ENCODE peak calls at places on chromosomes 3 and 15, in ten cellular contexts. One of them, this sample, is unnamed.

GRCh38 chr15:49627407-49627877 is 6.6 kb downstream of the DTWD1 start:
- DNase-seq in right atrium auricular region: no peak
- DNase-seq in fibroblast of pulmonary artery: peak; percentile 71
- DNase-seq in Caco-2: no peak
- DNase-seq in lower lobe of right lung: no peak
- DNase-seq in bronchial epithelial cell: peak; percentile 91
- DNase-seq in BE2C: no peak
- DNase-seq in fibroblast of mammary gland: peak; percentile 73
- DNase-seq in gastrocnemius medialis: no peak
- DNase-seq in body of pancreas: no peak
- DNase-seq in this sample: peak; percentile 93

GRCh38 chr3:71160800-71161546 is 422.6 kb downstream of the FOXP1 start:
- DNase-seq in right atrium auricular region: no peak
- DNase-seq in body of pancreas: no peak
- DNase-seq in fibroblast of pulmonary artery: no peak
- DNase-seq in Caco-2: no peak
- DNase-seq in gastrocnemius medialis: no peak
- DNase-seq in bronchial epithelial cell: peak; percentile 79
- DNase-seq in lower lobe of right lung: no peak
- DNase-seq in BE2C: no peak
- DNase-seq in fibroblast of mammary gland: peak; percentile 40
- DNase-seq in this sample: no peak

GRCh38 chr3:151283907-151284461 is 5.6 kb upstream of the P2RY14 start:
- DNase-seq in bronchial epithelial cell: peak; percentile 73
- DNase-seq in fibroblast of pulmonary artery: peak; percentile 77
- DNase-seq in BE2C: no peak
- DNase-seq in fibroblast of mammary gland: peak; percentile 64
- DNase-seq in Caco-2: peak; percentile 30
- DNase-seq in lower lobe of right lung: no peak
- DNase-seq in body of pancreas: peak; percentile 37
- DNase-seq in gastrocnemius medialis: no peak
- DNase-seq in right atrium auricular region: no peak
- DNase-seq in this sample: peak; percentile 15

GRCh38 chr3:63519426-63519825 is 133.0 kb upstream of the SNTN start:
- DNase-seq in gastrocnemius medialis: no peak
- DNase-seq in fibroblast of mammary gland: peak; percentile 64
- DNase-seq in fibroblast of pulmonary artery: peak; percentile 6
- DNase-seq in Caco-2: no peak
- DNase-seq in lower lobe of right lung: no peak
- DNase-seq in BE2C: no peak
- DNase-seq in body of pancreas: no peak
- DNase-seq in bronchial epithelial cell: peak; percentile 40
- DNase-seq in right atrium auricular region: no peak
- DNase-seq in this sample: peak; percentile 15

GRCh38 chr3:140432176-140432753 is 245.6 kb upstream of the TRIM42 start:
- DNase-seq in gastrocnemius medialis: no peak
- DNase-seq in fibroblast of mammary gland: no peak
- DNase-seq in fibroblast of pulmonary artery: no peak
- DNase-seq in body of pancreas: no peak
- DNase-seq in bronchial epithelial cell: no peak
- DNase-seq in lower lobe of right lung: no peak
- DNase-seq in BE2C: peak; percentile 66
- DNase-seq in Caco-2: no peak
- DNase-seq in right atrium auricular region: peak; percentile 32
- DNase-seq in this sample: no peak

GRCh38 chr3:104537323-104537722 is 829.4 kb upstream of the ALCAM start:
- DNase-seq in bronchial epithelial cell: no peak
- DNase-seq in body of pancreas: no peak
- DNase-seq in BE2C: no peak
- DNase-seq in right atrium auricular region: no peak
- DNase-seq in fibroblast of mammary gland: no peak
- DNase-seq in gastrocnemius medialis: no peak
- DNase-seq in lower lobe of right lung: no peak
- DNase-seq in Caco-2: no peak
- DNase-seq in fibroblast of pulmonary artery: no peak
- DNase-seq in this sample: no peak

GRCh38 chr3:136070953-136071949 is 105.7 kb downstream of the PPP2R3A start:
- DNase-seq in Caco-2: peak; percentile 47
- DNase-seq in BE2C: no peak
- DNase-seq in lower lobe of right lung: no peak
- DNase-seq in fibroblast of mammary gland: peak; percentile 27
- DNase-seq in fibroblast of pulmonary artery: peak; percentile 87
- DNase-seq in right atrium auricular region: peak; percentile 70
- DNase-seq in bronchial epithelial cell: peak; percentile 13
- DNase-seq in gastrocnemius medialis: peak; percentile 25
- DNase-seq in body of pancreas: no peak
- DNase-seq in this sample: peak; percentile 29

GRCh38 chr15:72319985-72320671 is at the start of gene CELF6:
- DNase-seq in gastrocnemius medialis: peak; percentile 49
- DNase-seq in fibroblast of pulmonary artery: peak; percentile 81
- DNase-seq in lower lobe of right lung: peak; percentile 88
- DNase-seq in fibroblast of mammary gland: peak; percentile 66
- DNase-seq in body of pancreas: peak; percentile 85
- DNase-seq in bronchial epithelial cell: peak; percentile 33
- DNase-seq in right atrium auricular region: peak; percentile 81
- DNase-seq in BE2C: peak; percentile 99
- DNase-seq in Caco-2: peak; percentile 90
- DNase-seq in this sample: peak; percentile 60

GRCh38 chr15:87080547-87080946 is 1000.9 kb downstream of the AGBL1 start:
- DNase-seq in lower lobe of right lung: no peak
- DNase-seq in fibroblast of pulmonary artery: no peak
- DNase-seq in Caco-2: no peak
- DNase-seq in fibroblast of mammary gland: no peak
- DNase-seq in bronchial epithelial cell: no peak
- DNase-seq in gastrocnemius medialis: no peak
- DNase-seq in body of pancreas: no peak
- DNase-seq in BE2C: no peak
- DNase-seq in right atrium auricular region: no peak
- DNase-seq in this sample: no peak

GRCh38 chr3:129315386-129315991 is 36.8 kb downstream of the HMCES start:
- DNase-seq in BE2C: no peak
- DNase-seq in lower lobe of right lung: peak; percentile 76
- DNase-seq in body of pancreas: peak; percentile 46
- DNase-seq in fibroblast of pulmonary artery: peak; percentile 28
- DNase-seq in right atrium auricular region: no peak
- DNase-seq in gastrocnemius medialis: peak; percentile 46
- DNase-seq in Caco-2: peak; percentile 31
- DNase-seq in bronchial epithelial cell: no peak
- DNase-seq in fibroblast of mammary gland: no peak
- DNase-seq in this sample: peak; percentile 22

GRCh38 chr3:14846481-14846880 is 27.7 kb downstream of the FGD5 start:
- DNase-seq in body of pancreas: no peak
- DNase-seq in right atrium auricular region: no peak
- DNase-seq in Caco-2: no peak
- DNase-seq in gastrocnemius medialis: no peak
- DNase-seq in fibroblast of mammary gland: no peak
- DNase-seq in BE2C: no peak
- DNase-seq in lower lobe of right lung: no peak
- DNase-seq in fibroblast of pulmonary artery: no peak
- DNase-seq in bronchial epithelial cell: no peak
- DNase-seq in this sample: no peak

GRCh38 chr3:108414007-108414406 is 96.4 kb downstream of the MYH15 start:
- DNase-seq in Caco-2: no peak
- DNase-seq in fibroblast of mammary gland: no peak
- DNase-seq in body of pancreas: no peak
- DNase-seq in right atrium auricular region: no peak
- DNase-seq in fibroblast of pulmonary artery: no peak
- DNase-seq in bronchial epithelial cell: no peak
- DNase-seq in gastrocnemius medialis: no peak
- DNase-seq in BE2C: no peak
- DNase-seq in lower lobe of right lung: no peak
- DNase-seq in this sample: peak; percentile 71

GRCh38 chr15:63260786-63261185 is 16.6 kb upstream of the APH1B start:
- DNase-seq in bronchial epithelial cell: no peak
- DNase-seq in body of pancreas: no peak
- DNase-seq in BE2C: no peak
- DNase-seq in lower lobe of right lung: no peak
- DNase-seq in Caco-2: no peak
- DNase-seq in gastrocnemius medialis: no peak
- DNase-seq in fibroblast of mammary gland: no peak
- DNase-seq in fibroblast of pulmonary artery: peak; percentile 69
- DNase-seq in right atrium auricular region: no peak
- DNase-seq in this sample: no peak

GRCh38 chr3:119763466-119763865 is 18.4 kb upstream of the NR1I2 start:
- DNase-seq in lower lobe of right lung: no peak
- DNase-seq in Caco-2: no peak
- DNase-seq in fibroblast of pulmonary artery: no peak
- DNase-seq in bronchial epithelial cell: peak; percentile 58
- DNase-seq in gastrocnemius medialis: no peak
- DNase-seq in right atrium auricular region: no peak
- DNase-seq in body of pancreas: no peak
- DNase-seq in BE2C: no peak
- DNase-seq in fibroblast of mammary gland: no peak
- DNase-seq in this sample: no peak

GRCh38 chr3:40317061-40317676 is 7.7 kb downstream of the EIF1B start:
- DNase-seq in Caco-2: peak; percentile 57
- DNase-seq in fibroblast of mammary gland: peak; percentile 77
- DNase-seq in BE2C: peak; percentile 30
- DNase-seq in lower lobe of right lung: no peak
- DNase-seq in bronchial epithelial cell: peak; percentile 62
- DNase-seq in fibroblast of pulmonary artery: peak; percentile 84
- DNase-seq in body of pancreas: peak; percentile 69
- DNase-seq in gastrocnemius medialis: no peak
- DNase-seq in right atrium auricular region: no peak
- DNase-seq in this sample: peak; percentile 65

GRCh38 chr15:62869116-62869515 is 173.4 kb upstream of the TPM1 start:
- DNase-seq in right atrium auricular region: no peak
- DNase-seq in lower lobe of right lung: no peak
- DNase-seq in Caco-2: no peak
- DNase-seq in gastrocnemius medialis: no peak
- DNase-seq in fibroblast of mammary gland: no peak
- DNase-seq in fibroblast of pulmonary artery: no peak
- DNase-seq in BE2C: no peak
- DNase-seq in body of pancreas: no peak
- DNase-seq in bronchial epithelial cell: no peak
- DNase-seq in this sample: no peak

DNA sequence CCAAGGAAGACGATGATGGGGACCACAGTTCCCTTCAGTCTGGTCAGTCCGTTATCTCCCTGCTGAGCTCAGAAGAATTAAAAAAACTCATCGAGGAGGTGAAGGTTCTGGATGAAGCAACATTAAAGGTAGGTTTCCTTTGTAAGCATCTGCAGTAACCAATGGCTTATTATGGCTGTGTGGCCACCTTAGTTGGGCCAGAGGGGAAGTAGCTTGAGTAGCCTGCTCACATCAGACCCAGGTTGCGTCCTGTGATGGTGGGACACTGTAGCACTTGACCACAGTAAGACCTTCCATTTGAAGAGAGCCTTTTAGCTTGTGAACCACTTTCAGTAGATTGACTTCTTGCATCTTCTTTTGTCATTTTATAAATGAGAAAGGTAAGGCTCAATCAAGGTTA is 22.6 kb downstream of the STARD5 start:
- DNase-seq in gastrocnemius medialis: no peak
- DNase-seq in Caco-2: no peak
- DNase-seq in right atrium auricular region: no peak
- DNase-seq in BE2C: no peak
- DNase-seq in lower lobe of right lung: no peak
- DNase-seq in body of pancreas: no peak
- DNase-seq in bronchial epithelial cell: no peak
- DNase-seq in fibroblast of pulmonary artery: no peak
- DNase-seq in fibroblast of mammary gland: no peak
- DNase-seq in this sample: no peak
- H3K4me3 ChIP-seq in gastrocnemius medialis: no peak overlapping the region
- H3K4me3 ChIP-seq in Caco-2: no peak overlapping the region
- H3K4me3 ChIP-seq in right atrium auricular region: no peak overlapping the region
- H3K4me3 ChIP-seq in BE2C: no peak overlapping the region
- H3K4me3 ChIP-seq in lower lobe of right lung: peak overlapping the region; percentile 59
- H3K4me3 ChIP-seq in body of pancreas: no peak overlapping the region
- H3K4me3 ChIP-seq in bronchial epithelial cell: no peak overlapping the region
- H3K4me3 ChIP-seq in fibroblast of pulmonary artery: no peak overlapping the region
- H3K4me3 ChIP-seq in fibroblast of mammary gland: no peak overlapping the region
- H3K4me3 ChIP-seq in this sample: no peak overlapping the region

GRCh38 chr15:84747423-84748273 is 744 bp upstream of the ZNF592 start:
- DNase-seq in body of pancreas: peak; percentile 82
- DNase-seq in fibroblast of mammary gland: peak; percentile 69
- DNase-seq in fibroblast of pulmonary artery: peak; percentile 68
- DNase-seq in bronchial epithelial cell: peak; percentile 73
- DNase-seq in Caco-2: peak; percentile 85
- DNase-seq in right atrium auricular region: peak; percentile 83
- DNase-seq in lower lobe of right lung: peak; percentile 91
- DNase-seq in BE2C: peak; percentile 83
- DNase-seq in gastrocnemius medialis: peak; percentile 74
- DNase-seq in this sample: peak; percentile 62
- TF ChIP-seq CTCF in body of pancreas: peak; percentile 32
- TF ChIP-seq CTCF in fibroblast of mammary gland: no peak
- TF ChIP-seq CTCF in fibroblast of pulmonary artery: no peak
- TF ChIP-seq CTCF in bronchial epithelial cell: no peak
- TF ChIP-seq CTCF in Caco-2: no peak
- TF ChIP-seq CTCF in right atrium auricular region: no peak
- TF ChIP-seq CTCF in lower lobe of right lung: peak; percentile 21
- TF ChIP-seq CTCF in BE2C: no peak
- TF ChIP-seq CTCF in gastrocnemius medialis: no peak
- TF ChIP-seq CTCF in this sample: peak; percentile 4

DNA sequence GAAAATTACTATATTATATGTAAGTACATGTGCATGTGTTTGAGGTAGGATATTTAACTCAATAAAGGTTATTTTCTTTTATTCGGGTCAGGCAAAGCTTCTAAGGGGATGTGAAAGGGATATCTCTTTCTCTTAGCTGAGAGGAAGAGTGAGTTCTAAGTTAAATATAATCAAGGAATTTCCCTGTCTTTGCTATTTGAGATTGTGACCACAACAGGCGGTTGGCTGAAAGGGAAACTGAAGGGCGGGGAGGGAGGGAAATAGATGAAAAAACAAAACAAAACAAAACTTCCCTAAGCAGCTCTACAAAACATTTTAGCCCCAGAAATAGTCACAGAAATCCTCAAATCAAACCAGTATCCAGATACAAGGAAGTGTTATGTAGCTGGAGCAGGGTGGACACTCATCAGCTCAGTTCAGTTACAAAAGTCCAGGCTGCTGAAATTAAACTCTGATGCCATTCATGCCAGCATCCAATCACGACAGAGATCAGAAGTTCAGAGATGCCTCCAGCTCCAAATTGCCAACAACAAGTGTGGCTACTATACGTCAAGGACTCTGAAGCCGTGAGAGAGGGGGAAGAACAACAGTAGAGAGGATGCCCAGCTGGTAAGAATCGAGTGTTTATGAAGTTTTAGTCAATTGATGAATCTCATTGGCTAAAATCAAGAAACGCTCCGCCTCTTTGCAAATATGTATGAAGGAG is 369 bp upstream of the TP63 start:
- DNase-seq in gastrocnemius medialis: peak; percentile 60
- DNase-seq in right atrium auricular region: no peak
- DNase-seq in Caco-2: no peak
- DNase-seq in lower lobe of right lung: no peak
- DNase-seq in bronchial epithelial cell: no peak
- DNase-seq in body of pancreas: no peak
- DNase-seq in fibroblast of pulmonary artery: no peak
- DNase-seq in BE2C: no peak
- DNase-seq in fibroblast of mammary gland: no peak
- DNase-seq in this sample: peak; percentile 9
- H3K4me3 ChIP-seq in gastrocnemius medialis: peak overlapping the region; percentile 55
- H3K4me3 ChIP-seq in right atrium auricular region: peak overlapping the region; percentile 22
- H3K4me3 ChIP-seq in Caco-2: no peak overlapping the region
- H3K4me3 ChIP-seq in lower lobe of right lung: peak overlapping the region; percentile 9
- H3K4me3 ChIP-seq in bronchial epithelial cell: no peak overlapping the region
- H3K4me3 ChIP-seq in body of pancreas: no peak overlapping the region
- H3K4me3 ChIP-seq in fibroblast of pulmonary artery: no peak overlapping the region
- H3K4me3 ChIP-seq in BE2C: no peak overlapping the region
- H3K4me3 ChIP-seq in fibroblast of mammary gland: no peak overlapping the region
- H3K4me3 ChIP-seq in this sample: no peak overlapping the region

GRCh38 chr3:142363936-142364467 is 83.8 kb downstream of the XRN1 start:
- DNase-seq in bronchial epithelial cell: no peak
- DNase-seq in gastrocnemius medialis: no peak
- DNase-seq in right atrium auricular region: no peak
- DNase-seq in lower lobe of right lung: no peak
- DNase-seq in fibroblast of mammary gland: no peak
- DNase-seq in body of pancreas: no peak
- DNase-seq in BE2C: no peak
- DNase-seq in Caco-2: no peak
- DNase-seq in fibroblast of pulmonary artery: no peak
- DNase-seq in this sample: no peak

GRCh38 chr3:142366434-142366833 is 81.4 kb downstream of the XRN1 start:
- DNase-seq in fibroblast of mammary gland: peak; percentile 6
- DNase-seq in right atrium auricular region: no peak
- DNase-seq in Caco-2: peak; percentile 23
- DNase-seq in fibroblast of pulmonary artery: peak; percentile 16
- DNase-seq in lower lobe of right lung: no peak
- DNase-seq in body of pancreas: no peak
- DNase-seq in bronchial epithelial cell: no peak
- DNase-seq in gastrocnemius medialis: no peak
- DNase-seq in BE2C: no peak
- DNase-seq in this sample: no peak
- TF ChIP-seq CTCF in fibroblast of mammary gland: peak; percentile 30
- TF ChIP-seq CTCF in right atrium auricular region: no peak
- TF ChIP-seq CTCF in Caco-2: peak; percentile 33
- TF ChIP-seq CTCF in fibroblast of pulmonary artery: peak; percentile 21
- TF ChIP-seq CTCF in lower lobe of right lung: no peak
- TF ChIP-seq CTCF in body of pancreas: no peak
- TF ChIP-seq CTCF in bronchial epithelial cell: peak; percentile 11
- TF ChIP-seq CTCF in gastrocnemius medialis: no peak
- TF ChIP-seq CTCF in BE2C: peak; percentile 48
- TF ChIP-seq CTCF in this sample: peak; percentile 9